ENCODE peak calls at places on chromosomes 16 and 17, in eight cellular contexts. J is GM13976; G is activated CD8-positive, alpha-beta T cell treated with anti-CD3 and anti-CD28 coated beads for 36 hours; V is lower lobe of right lung; F is cardiac muscle cell; H is mucosa of descending colon; C is Calu3; W is AG10803. Z is an unnamed sample.
A peak's percentile ranks its signal among the peaks of the same experiment; 100 is the strongest.

GRCh38 chr17:3917391-3917931 is 1.2 kb upstream of the P2RX1 start:
- DNase-seq in J (no peak), G (no peak), V (peak; percentile 73), F (peak; percentile 65), H (peak; percentile 86), C (peak; percentile 19), W (no peak), Z (no peak)

GRCh38 chr17:83177611-83178532 is 98.5 kb downstream of the METRNL start:
- DNase-seq in J (no peak), G (no peak), V (peak; percentile 45), F (no peak), H (no peak), C (no peak), W (no peak), Z (no peak)

GRCh38 chr16:47037396-47037745 is 63.9 kb upstream of the DNAJA2 start:
- DNase-seq in J (peak; percentile 66), G (peak; percentile 60), V (no peak), F (peak; percentile 27), H (no peak), C (peak; percentile 31), W (no peak), Z (no peak)

GRCh38 chr16:21097151-21097550 is 53.5 kb downstream of the DNAH3 start:
- DNase-seq in J (no peak), G (no peak), V (no peak), F (no peak), H (no peak), C (no peak), W (peak; percentile 70), Z (no peak)

GRCh38 chr17:55601874-55602364 is 90.7 kb upstream of the SMIM36 start:
- DNase-seq in J (peak; percentile 45), G (peak; percentile 14), V (no peak), F (peak; percentile 79), H (no peak), C (peak; percentile 44), W (peak; percentile 56), Z (peak; percentile 33)

GRCh38 chr17:70168044-70168978 is 1.0 kb upstream of the KCNJ2 start:
- DNase-seq in J (peak; percentile 52), G (peak; percentile 41), V (peak; percentile 68), F (peak; percentile 69), H (peak; percentile 79), C (peak; percentile 37), W (peak; percentile 70), Z (peak; percentile 64)

GRCh38 chr17:58242171-58242784 is 3.9 kb downstream of the LPO start:
- DNase-seq in J (no peak), G (peak; percentile 29), V (no peak), F (no peak), H (no peak), C (no peak), W (no peak), Z (no peak)

GRCh38 chr16:13305019-13305755 is 403.8 kb downstream of the SHISA9 start:
- DNase-seq in J (no peak), G (no peak), V (no peak), F (no peak), H (no peak), C (no peak), W (peak; percentile 34), Z (no peak)

GRCh38 chr17:78779848-78780247 is 2.2 kb downstream of the CYTH1 start:
- DNase-seq in J (no peak), G (peak; percentile 76), V (no peak), F (no peak), H (no peak), C (no peak), W (no peak), Z (no peak)

GRCh38 chr17:10699861-10700260 is 2.5 kb downstream of the ADPRM start:
- DNase-seq in J (no peak), G (peak; percentile 10), V (no peak), F (peak; percentile 81), H (no peak), C (no peak), W (peak; percentile 45), Z (no peak)

GRCh38 chr17:41824086-41824485 is 11.3 kb downstream of the FKBP10 start:
- DNase-seq in J (no peak), G (no peak), V (no peak), F (no peak), H (no peak), C (no peak), W (peak; percentile 71), Z (no peak)

GRCh38 chr17:14803781-14804180 is 461.3 kb downstream of the PMP22 start:
- DNase-seq in J (no peak), G (no peak), V (no peak), F (peak; percentile 63), H (no peak), C (no peak), W (peak; percentile 78), Z (no peak)

GRCh38 chr17:50344712-50345380 is 1.1 kb upstream of the XYLT2 start:
- DNase-seq in J (no peak), G (peak; percentile 15), V (no peak), F (no peak), H (peak; percentile 53), C (no peak), W (peak; percentile 19), Z (no peak)

DNA sequence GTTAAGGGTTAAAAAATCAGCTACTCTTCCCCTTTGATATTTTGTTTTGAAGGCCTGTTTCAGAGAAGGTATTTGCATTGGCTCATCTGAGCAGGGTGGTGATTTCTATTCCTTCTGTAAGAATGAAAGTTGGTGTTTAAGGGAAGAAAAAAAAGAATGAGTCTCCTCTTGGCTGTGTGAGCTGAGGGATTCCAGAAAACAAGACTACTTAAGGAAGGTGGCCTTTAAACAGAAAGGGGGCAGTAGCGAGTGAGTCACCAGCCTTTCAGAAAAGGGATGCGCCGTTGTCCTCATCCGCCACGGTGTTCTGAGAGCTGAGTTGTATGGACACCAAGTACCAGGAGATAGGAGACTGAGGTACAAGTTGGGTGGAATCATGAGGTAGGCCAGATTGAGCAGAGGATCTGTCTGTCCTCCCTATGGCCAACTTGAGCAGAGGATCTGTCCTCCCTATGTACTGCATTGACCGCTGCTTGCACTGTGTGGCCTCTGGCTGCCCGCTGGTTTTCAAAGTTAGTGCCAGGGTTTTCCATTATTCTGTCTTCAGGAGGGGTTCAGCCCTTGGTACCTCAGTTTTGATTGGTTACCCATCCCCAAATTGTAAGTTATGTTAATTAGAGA is 8.2 kb downstream of the PRKCA start:
- DNase-seq in J (no peak), G (peak; percentile 62), V (no peak), F (no peak), H (no peak), C (no peak), W (no peak), Z (no peak)
- TF ChIP-seq CTCF in J (no peak), G (peak; percentile 33), V (no peak), F (peak; percentile 10), H (no peak), C (no peak), W (no peak), Z (peak; percentile 17)

DNA sequence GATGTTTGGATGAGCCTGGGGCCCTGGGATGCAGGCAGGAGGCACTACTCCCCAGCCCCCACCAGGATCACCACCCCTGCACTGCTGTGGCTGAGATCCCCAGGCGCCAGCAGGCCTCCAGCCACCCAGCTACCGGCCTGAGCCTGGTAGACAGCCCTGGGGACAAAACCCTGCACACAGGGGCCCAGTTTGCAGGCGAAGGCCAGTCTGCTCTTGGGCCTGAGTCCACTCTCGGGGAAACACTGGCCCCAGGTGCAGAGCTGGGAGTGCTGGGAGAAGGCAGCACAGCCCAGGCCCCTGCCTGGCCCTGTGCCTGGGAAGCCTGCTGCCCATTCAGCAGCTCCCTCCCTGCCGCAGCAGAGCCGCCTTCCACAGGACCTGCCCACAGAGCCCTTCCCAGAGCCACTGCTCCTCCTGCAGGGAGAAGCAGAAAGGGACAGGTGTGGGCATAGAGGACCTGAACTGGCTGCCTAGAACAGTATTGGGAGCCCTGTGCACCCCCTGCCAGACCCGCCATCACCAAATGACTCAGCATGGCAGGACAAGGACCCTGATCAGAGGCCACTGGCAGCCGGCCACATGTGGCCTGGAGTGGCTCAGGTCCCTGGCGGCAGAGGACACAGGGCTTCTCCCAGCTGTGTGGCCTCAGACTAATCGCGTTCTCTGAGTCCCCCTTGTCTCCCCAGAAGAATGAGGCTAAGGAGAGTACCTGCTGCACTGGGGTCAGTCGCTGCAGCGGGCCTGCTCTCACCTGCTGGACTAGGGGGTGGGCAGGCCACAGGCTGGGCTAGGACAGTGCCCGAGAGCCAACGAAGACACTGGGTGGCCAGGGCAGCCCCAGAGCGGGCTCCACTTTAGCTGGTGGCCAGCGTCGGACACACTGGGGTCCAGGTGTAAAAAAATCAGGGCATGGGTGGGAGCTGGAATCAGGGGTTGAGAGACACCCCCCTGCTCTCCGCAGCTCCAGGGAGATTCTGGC is 10.7 kb downstream of the MSRB1 start:
- DNase-seq in J (no peak), G (no peak), V (no peak), F (no peak), H (peak; percentile 69), C (peak; percentile 62), W (no peak), Z (no peak)
- TF ChIP-seq CTCF in J (no peak), G (no peak), V (no peak), F (peak; percentile 15), H (no peak), C (no peak), W (no peak), Z (no peak)

GRCh38 chr17:18970582-18971480 is 18.9 kb downstream of the SLC5A10 start:
- DNase-seq in J (no peak), G (no peak), V (no peak), F (no peak), H (peak; percentile 57), C (no peak), W (no peak), Z (no peak)
- TF ChIP-seq CTCF in J (no peak), G (no peak), V (no peak), F (peak; percentile 12), H (no peak), C (no peak), W (no peak), Z (no peak)

GRCh38 chr16:19882186-19882585 is 2.5 kb downstream of the GPRC5B start:
- DNase-seq in J (no peak), G (no peak), V (no peak), F (no peak), H (no peak), C (no peak), W (no peak), Z (no peak)

GRCh38 chr16:19882641-19883040 is 2.0 kb downstream of the GPRC5B start:
- DNase-seq in J (no peak), G (no peak), V (no peak), F (no peak), H (no peak), C (peak; percentile 17), W (no peak), Z (peak; percentile 13)

GRCh38 chr16:19884611-19885455 is at the start of gene GPRC5B:
- DNase-seq in J (peak; percentile 70), G (peak; percentile 42), V (peak; percentile 46), F (peak; percentile 58), H (peak; percentile 64), C (peak; percentile 74), W (no peak), Z (peak; percentile 79)

GRCh38 chr16:19884021-19884485 is 595 bp downstream of the GPRC5B start:
- DNase-seq in J (no peak), G (peak; percentile 21), V (peak; percentile 47), F (no peak), H (peak; percentile 40), C (peak; percentile 48), W (no peak), Z (peak; percentile 43)

DNA sequence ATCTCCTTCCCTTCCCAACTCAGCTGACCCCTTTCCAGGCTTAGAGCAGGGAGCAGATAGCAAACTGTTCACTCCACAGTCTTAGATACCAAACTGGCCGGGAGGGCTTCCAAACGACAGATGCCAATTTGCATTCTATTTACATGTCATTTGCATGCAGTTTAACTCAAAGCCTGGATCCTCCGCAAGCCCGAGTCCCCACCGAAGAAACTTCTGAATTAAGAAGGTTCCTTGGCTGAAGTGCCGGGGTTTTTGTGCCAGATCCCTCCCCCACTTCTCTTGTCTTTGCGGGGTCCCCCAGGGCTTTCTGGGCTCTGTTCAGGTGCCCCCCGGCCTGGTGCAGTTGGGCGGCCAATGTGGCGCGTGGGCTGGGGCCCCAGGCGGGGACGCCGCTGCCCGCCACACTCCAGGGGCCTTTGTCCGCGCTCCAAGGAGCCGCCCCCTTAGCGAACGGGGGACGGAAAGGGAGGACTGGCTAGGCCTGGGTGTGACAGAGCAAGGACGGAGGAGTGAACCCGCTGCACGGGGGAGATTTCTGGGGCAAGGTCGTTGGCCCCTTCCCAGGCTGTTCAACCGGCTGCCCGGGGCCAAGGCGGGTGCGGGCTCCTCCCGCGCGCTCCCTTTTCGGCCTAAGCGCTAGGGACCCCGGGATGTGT is 1.2 kb downstream of the GPRC5B start:
- DNase-seq in J (no peak), G (peak; percentile 8), V (no peak), F (peak; percentile 70), H (peak; percentile 33), C (peak; percentile 59), W (no peak), Z (peak; percentile 51)
- TF ChIP-seq CTCF in J (no peak), G (no peak), V (no peak), F (no peak), H (no peak), C (no peak), W (no peak), Z (no peak)

Z was measured in endothelial cell.